ENCODE peak calls at places on chromosomes 5 and 9, in eight cellular contexts. I, P, G, O, A, N, H and M are unnamed samples.

GRCh38 chr9:109421034-109421700 is 76.9 kb downstream of the PTPN3 start:
- DNase-seq in I (no peak), P (no peak), G (no peak), O (no peak), A (no peak), N (no peak), H (no peak), M (no peak)

GRCh38 chr9:26210338-26210851 is 532.2 kb upstream of the TUSC1 start:
- DNase-seq in I (no peak), P (no peak), G (no peak), O (no peak), A (no peak), N (peak; percentile 45), H (no peak), M (no peak)

GRCh38 chr5:73902327-73903051 is 276.5 kb downstream of the ARHGEF28 start:
- DNase-seq in I (peak; percentile 54), P (no peak), G (no peak), O (no peak), A (no peak), N (peak; percentile 77), H (no peak), M (no peak)

GRCh38 chr5:95617057-95617456 is 2.8 kb upstream of the GPR150 start:
- DNase-seq in I (peak; percentile 98), P (no peak), G (no peak), O (no peak), A (no peak), N (no peak), H (no peak), M (no peak)

GRCh38 chr9:4281676-4282075 is 18.2 kb downstream of the GLIS3 start:
- DNase-seq in I (no peak), P (no peak), G (no peak), O (no peak), A (no peak), N (no peak), H (no peak), M (no peak)

GRCh38 chr9:2506310-2506709 is 115.3 kb upstream of the VLDLR start:
- DNase-seq in I (no peak), P (no peak), G (no peak), O (no peak), A (no peak), N (no peak), H (no peak), M (no peak)

GRCh38 chr5:151221574-151221973 is 2.3 kb downstream of the CCDC69 start:
- DNase-seq in I (peak; percentile 37), P (no peak), G (no peak), O (no peak), A (no peak), N (no peak), H (no peak), M (no peak)

GRCh38 chr5:157566902-157567489 is 8.6 kb downstream of the ADAM19 start:
- DNase-seq in I (no peak), P (no peak), G (peak; percentile 51), O (no peak), A (no peak), N (no peak), H (no peak), M (no peak)

GRCh38 chr9:134592018-134592818 is 49.4 kb upstream of the COL5A1 start:
- DNase-seq in I (no peak), P (peak; percentile 73), G (no peak), O (peak; percentile 61), A (no peak), N (peak; percentile 99), H (no peak), M (peak; percentile 35)

GRCh38 chr9:81879501-81879916 is 48.7 kb upstream of the SPATA31D4 start:
- DNase-seq in I (peak; percentile 57), P (no peak), G (no peak), O (no peak), A (no peak), N (no peak), H (no peak), M (no peak)

GRCh38 chr9:87573841-87574342 is 76.2 kb downstream of the DAPK1 start:
- DNase-seq in I (no peak), P (no peak), G (no peak), O (no peak), A (no peak), N (peak; percentile 37), H (no peak), M (no peak)

GRCh38 chr5:167208911-167209310 is 1082.5 kb upstream of the WWC1 start:
- DNase-seq in I (no peak), P (no peak), G (no peak), O (no peak), A (no peak), N (peak; percentile 28), H (no peak), M (no peak)

GRCh38 chr5:160442824-160443431 is 21.3 kb downstream of the PTTG1 start:
- DNase-seq in I (no peak), P (no peak), G (no peak), O (no peak), A (no peak), N (no peak), H (no peak), M (no peak)

GRCh38 chr5:160436017-160436416 is 14.4 kb downstream of the PTTG1 start:
- DNase-seq in I (no peak), P (no peak), G (no peak), O (no peak), A (no peak), N (no peak), H (no peak), M (no peak)

GRCh38 chr5:160439205-160439600 is 17.5 kb downstream of the PTTG1 start:
- DNase-seq in I (peak; percentile 69), P (peak; percentile 93), G (peak; percentile 86), O (peak; percentile 79), A (peak; percentile 95), N (peak; percentile 58), H (peak; percentile 87), M (peak; percentile 86)

GRCh38 chr5:160441352-160441781 is 19.7 kb downstream of the PTTG1 start:
- DNase-seq in I (peak; percentile 55), P (no peak), G (no peak), O (no peak), A (no peak), N (no peak), H (no peak), M (no peak)

DNA sequence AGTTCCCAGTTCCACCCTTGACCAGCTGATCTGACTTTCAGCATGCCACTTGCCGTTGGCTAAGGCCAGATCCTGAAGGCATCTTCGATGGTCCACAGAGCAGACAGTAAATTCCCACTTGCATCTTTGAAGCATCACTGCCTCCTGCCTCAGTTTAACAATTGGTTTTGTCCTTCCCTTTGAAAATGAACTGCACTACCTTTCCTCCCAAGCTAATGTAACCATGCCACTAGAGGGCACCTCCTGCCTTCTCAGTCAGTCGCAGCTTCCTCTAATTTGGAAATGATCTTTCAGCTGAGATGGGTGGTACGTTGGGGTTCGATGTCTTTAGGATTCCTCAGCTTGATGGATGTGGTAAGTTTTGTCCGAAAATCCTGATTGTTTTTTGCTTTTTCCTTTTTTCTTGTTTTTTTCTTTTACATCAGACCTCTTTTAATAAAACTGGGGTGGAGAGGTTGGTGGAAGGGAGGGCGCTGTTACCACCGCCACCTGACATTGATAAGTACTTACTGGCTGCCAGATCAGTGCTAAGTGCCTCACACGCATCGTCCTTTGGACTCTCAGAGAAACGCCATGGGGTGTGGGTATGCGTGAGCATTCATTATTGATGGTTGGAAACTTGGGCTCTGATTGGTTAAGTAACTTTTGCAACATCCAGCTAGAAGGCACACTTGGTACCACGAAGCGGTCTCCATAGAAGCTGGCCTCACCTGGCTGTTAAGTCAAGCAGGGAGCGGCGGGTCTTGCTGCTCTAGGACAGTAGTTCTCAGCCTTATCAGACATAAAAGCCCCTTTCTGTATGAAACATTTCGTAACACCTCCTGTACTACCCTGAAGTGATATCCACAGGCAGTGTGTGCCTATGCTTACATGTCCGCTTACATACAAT is 16.9 kb downstream of the PTTG1 start:
- DNase-seq in I (peak; percentile 64), P (no peak), G (peak; percentile 40), O (no peak), A (peak; percentile 81), N (peak; percentile 60), H (peak; percentile 50), M (peak; percentile 60)
- TF ChIP-seq CTCF in I (peak; percentile 80), P (peak; percentile 41), G (peak; percentile 61), O (peak; percentile 72), A (peak; percentile 74), N (peak; percentile 91), H (peak; percentile 69), M (peak; percentile 74)

DNA sequence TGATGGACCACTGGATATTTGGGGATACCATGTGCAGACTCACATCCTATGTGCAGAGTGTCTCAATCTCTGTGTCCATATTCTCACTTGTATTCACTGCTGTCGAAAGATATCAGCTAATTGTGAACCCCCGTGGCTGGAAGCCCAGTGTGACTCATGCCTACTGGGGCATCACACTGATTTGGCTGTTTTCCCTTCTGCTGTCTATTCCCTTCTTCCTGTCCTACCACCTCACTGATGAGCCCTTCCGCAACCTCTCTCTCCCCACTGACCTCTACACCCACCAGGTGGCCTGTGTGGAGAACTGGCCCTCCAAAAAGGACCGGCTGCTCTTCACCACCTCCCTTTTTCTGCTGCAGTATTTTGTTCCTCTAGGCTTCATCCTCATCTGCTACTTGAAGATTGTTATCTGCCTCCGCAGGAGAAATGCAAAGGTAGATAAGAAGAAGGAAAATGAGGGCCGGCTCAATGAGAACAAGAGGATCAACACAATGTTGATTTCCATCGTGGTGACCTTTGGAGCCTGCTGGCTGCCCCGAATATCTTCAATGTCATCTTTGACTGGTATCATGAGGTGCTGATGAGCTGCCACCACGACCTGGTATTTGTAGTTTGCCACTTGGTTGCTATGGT is 54.5 kb upstream of the HNRNPA0 start:
- DNase-seq in I (no peak), P (no peak), G (no peak), O (no peak), A (no peak), N (no peak), H (no peak), M (no peak)
- TF ChIP-seq CTCF in I (no peak), P (no peak), G (no peak), O (no peak), A (no peak), N (no peak), H (no peak), M (no peak)

DNA sequence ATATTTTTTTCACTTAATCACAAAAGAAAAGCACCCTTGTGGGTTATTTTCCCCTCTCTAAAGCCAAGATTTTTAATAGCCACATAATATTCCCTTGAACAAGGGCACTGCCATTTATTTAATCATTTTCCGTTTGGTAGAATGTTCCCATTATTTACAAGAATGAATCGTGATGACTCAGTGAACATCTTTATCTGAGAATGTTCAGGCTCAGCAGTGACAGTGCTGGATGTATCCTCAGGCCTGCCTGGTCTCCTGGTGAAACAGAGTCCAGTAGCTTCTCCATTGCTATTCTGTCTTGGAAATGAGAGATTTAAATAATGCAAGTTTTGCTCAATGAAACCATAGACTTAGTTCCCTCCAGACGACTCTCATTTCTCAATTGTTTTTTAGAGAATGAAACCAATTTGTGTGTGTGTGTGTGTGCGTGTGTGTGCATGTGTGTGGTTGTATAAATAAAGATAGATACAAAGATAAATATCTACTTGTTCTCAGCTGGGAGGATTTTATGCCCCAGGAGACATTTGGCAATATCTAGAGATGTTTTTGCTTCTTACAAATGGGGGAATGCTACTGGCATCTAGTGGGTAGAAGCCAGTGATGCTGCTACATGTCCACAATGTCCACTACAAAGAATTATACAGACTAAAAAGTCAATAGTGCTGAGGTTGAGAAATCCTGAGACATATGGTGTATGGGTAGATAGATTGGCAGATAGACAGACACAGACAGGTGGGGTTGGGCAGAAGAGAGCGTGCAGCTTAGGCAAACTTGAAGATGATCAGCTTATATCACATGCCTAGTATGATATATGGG is 55.0 kb downstream of the PAPPA start:
- DNase-seq in I (peak; percentile 34), P (no peak), G (no peak), O (no peak), A (no peak), N (peak; percentile 64), H (no peak), M (no peak)
- TF ChIP-seq CTCF in I (no peak), P (no peak), G (no peak), O (no peak), A (no peak), N (peak; percentile 47), H (no peak), M (no peak)

GRCh38 chr9:70510157-70510770 is 95.8 kb upstream of the KLF9 start:
- DNase-seq in I (peak; percentile 29), P (no peak), G (no peak), O (no peak), A (peak; percentile 69), N (no peak), H (peak; percentile 59), M (no peak)
- TF ChIP-seq CTCF in I (peak; percentile 57), P (no peak), G (peak; percentile 17), O (peak; percentile 29), A (peak; percentile 46), N (peak; percentile 44), H (peak; percentile 54), M (no peak)